ENCODE peak calls at places on chromosomes 5 and 9, in ten cellular contexts. Y is stomach, Z is dorsolateral prefrontal cortex, S is choroid plexus epithelial cell, F is PC-3, M is GM12865, N is fibroblast of pulmonary artery, X is AG09309, V is AG04450, Q is transverse colon. W is an unnamed sample.

GRCh38 chr9:121732383-121732782 is 80.9 kb downstream of the DAB2IP start:
- DNase-seq in Q (no peak), M (no peak), X (no peak), Y (no peak), F (no peak), V (no peak), N (no peak), S (no peak), Z (no peak), W (no peak)

GRCh38 chr5:54844905-54845566 is 140.4 kb downstream of the ESM1 start:
- DNase-seq in F (peak), V (peak), N (peak), S (peak), Z (no peak), Y (no peak), Q (no peak), M (peak), X (peak), W (peak)

GRCh38 chr5:157845894-157846598 is 12.9 kb downstream of the CLINT1 start:
- DNase-seq in V (no peak), X (no peak), Q (no peak), S (no peak), Y (no peak), M (no peak), N (no peak), F (no peak), Z (no peak), W (no peak)

GRCh38 chr9:137433349-137433915 is 7.7 kb downstream of the ENTPD8 start:
- DNase-seq in N (no peak), F (no peak), X (no peak), S (no peak), M (no peak), V (no peak), Z (no peak), Y (no peak), Q (no peak), W (no peak)

GRCh38 chr5:38426493-38426892 is 130.0 kb downstream of the LIFR start:
- DNase-seq in Y (no peak), V (no peak), S (peak), N (peak), Z (no peak), X (no peak), F (peak), Q (no peak), M (no peak), W (no peak)

GRCh38 chr5:40660751-40661150 is 19.0 kb upstream of the PTGER4 start:
- DNase-seq in M (no peak), X (no peak), S (no peak), Z (no peak), N (no peak), Y (no peak), V (no peak), Q (no peak), F (no peak), W (no peak)

GRCh38 chr5:94613583-94613982 is 4.8 kb downstream of the KIAA0825 start:
- DNase-seq in S (peak), N (peak), F (peak), V (no peak), X (no peak), Y (no peak), Q (no peak), Z (no peak), M (peak), W (no peak)

GRCh38 chr5:170145462-170145861 is 39.8 kb downstream of the FOXI1 start:
- DNase-seq in F (no peak), Z (no peak), N (no peak), Y (no peak), Q (no peak), M (peak), V (no peak), X (no peak), S (peak), W (no peak)

GRCh38 chr5:66789434-66789833 is 193.2 kb downstream of the MAST4 start:
- DNase-seq in N (no peak), Y (no peak), Z (no peak), V (no peak), Q (no peak), X (no peak), M (no peak), F (no peak), S (no peak), W (no peak)

GRCh38 chr9:11549311-11549794 is 936.6 kb upstream of the PTPRD start:
- DNase-seq in Z (no peak), S (no peak), Q (no peak), X (no peak), F (no peak), Y (no peak), N (no peak), M (no peak), V (no peak), W (no peak)

GRCh38 chr9:12784461-12785250 is 9.8 kb downstream of the LURAP1L start:
- DNase-seq in S (peak), Q (peak), Z (no peak), V (peak), M (peak), X (peak), F (peak), N (peak), Y (peak), W (peak)

GRCh38 chr9:135605238-135605781 is 34.0 kb downstream of the GLT6D1 start:
- DNase-seq in S (peak), X (no peak), Z (peak), V (no peak), F (no peak), Q (no peak), M (no peak), Y (peak), N (no peak), W (no peak)

GRCh38 chr9:12640021-12640587 is 53.1 kb upstream of the TYRP1 start:
- DNase-seq in V (peak), M (peak), Y (no peak), X (peak), F (peak), N (peak), Q (no peak), Z (no peak), S (peak), W (peak)

GRCh38 chr9:79583957-79584654 is 12.3 kb downstream of the TLE4 start:
- DNase-seq in Y (no peak), V (no peak), F (no peak), S (no peak), Q (peak), N (no peak), Z (no peak), M (peak), X (no peak), W (no peak)

GRCh38 chr5:121693864-121694263 is 157.8 kb upstream of the FTMT start:
- DNase-seq in V (no peak), Y (no peak), Q (no peak), X (no peak), M (peak), S (no peak), F (peak), Z (no peak), N (no peak), W (no peak)

GRCh38 chr9:68545033-68545705 is 4.5 kb upstream of the TMEM252 start:
- DNase-seq in V (no peak), Y (no peak), Q (no peak), F (no peak), S (no peak), M (peak), N (no peak), Z (no peak), X (no peak), W (no peak)

GRCh38 chr5:178996156-178996555 is 1.0 kb upstream of the GRM6 start:
- DNase-seq in N (no peak), Z (no peak), S (no peak), M (no peak), F (no peak), V (no peak), Y (no peak), Q (no peak), X (no peak), W (no peak)

GRCh38 chr5:43037929-43038510 is 2.1 kb downstream of the ANXA2R start:
- DNase-seq in Z (no peak), S (peak), N (peak), M (peak), V (no peak), Q (peak), X (no peak), F (peak), Y (no peak), W (no peak)

GRCh38 chr9:4167040-4167671 is 132.7 kb downstream of the GLIS3 start:
- DNase-seq in Z (no peak), M (no peak), Q (no peak), F (peak), X (peak), Y (no peak), V (peak), N (peak), S (peak), W (no peak)

GRCh38 chr5:77204967-77205366 is 5.5 kb upstream of the PDE8B start:
- DNase-seq in M (peak), Y (no peak), F (peak), V (no peak), X (no peak), S (peak), Z (no peak), Q (no peak), N (no peak), W (no peak)

GRCh38 chr9:19049872-19050636 is 827 bp downstream of the RRAGA start:
- DNase-seq in F (peak), Y (no peak), S (peak), X (no peak), Z (no peak), N (peak), Q (peak), V (no peak), M (peak), W (peak)

GRCh38 chr5:68285857-68286611 is 70.5 kb downstream of the PIK3R1 start:
- DNase-seq in S (peak), X (no peak), M (peak), Y (no peak), F (peak), Z (no peak), V (no peak), N (peak), Q (no peak), W (peak)

GRCh38 chr9:13805566-13805965 is 508.4 kb downstream of the NFIB start:
- DNase-seq in S (peak), X (no peak), N (peak), F (no peak), M (no peak), Z (no peak), Q (no peak), Y (no peak), V (no peak), W (no peak)

GRCh38 chr5:2047341-2047927 is 164.7 kb upstream of the IRX4 start:
- DNase-seq in X (no peak), N (no peak), M (no peak), Q (no peak), Z (no peak), V (no peak), Y (no peak), S (no peak), F (no peak), W (no peak)

GRCh38 chr5:1468247-1468612 is 23.0 kb upstream of the SLC6A3 start:
- DNase-seq in F (peak), Y (no peak), N (peak), Q (no peak), Z (peak), M (no peak), X (no peak), V (no peak), S (peak), W (no peak)

GRCh38 chr5:172715421-172715780 is 55.6 kb downstream of the DUSP1 start:
- DNase-seq in X (no peak), F (no peak), M (no peak), Z (no peak), N (no peak), Y (no peak), S (no peak), V (no peak), Q (no peak), W (no peak)

GRCh38 chr5:26470439-26470838 is 567.9 kb downstream of the CDH9 start:
- DNase-seq in Q (no peak), N (no peak), M (no peak), S (no peak), Y (no peak), Z (no peak), X (no peak), V (no peak), F (no peak), W (no peak)

GRCh38 chr9:114112778-114113585 is 13.9 kb upstream of the KIF12 start:
- DNase-seq in Y (peak), M (no peak), S (peak), Z (no peak), Q (peak), F (peak), V (peak), X (no peak), N (peak), W (no peak)

GRCh38 chr9:135098400-135099105 is 11.1 kb downstream of the OLFM1 start:
- DNase-seq in Q (no peak), S (peak), X (no peak), M (peak), Z (no peak), F (peak), N (peak), Y (no peak), V (no peak), W (no peak)

GRCh38 chr5:158261669-158262367 is 402.9 kb upstream of the CLINT1 start:
- DNase-seq in Z (no peak), S (no peak), Q (no peak), F (peak), X (no peak), V (no peak), M (no peak), Y (no peak), N (no peak), W (no peak)

GRCh38 chr9:109497193-109498165 is 628 bp downstream of the PTPN3 start:
- DNase-seq in M (no peak), X (no peak), Y (no peak), N (no peak), S (no peak), Q (peak), V (no peak), Z (no peak), F (peak), W (no peak)

GRCh38 chr5:59099270-59099994 is 516.6 kb downstream of the RAB3C start:
- DNase-seq in M (peak), S (peak), V (peak), Q (no peak), Z (no peak), Y (no peak), X (peak), F (peak), N (peak), W (peak)

GRCh38 chr5:79025054-79025465 is 40.0 kb upstream of the ARSB start:
- DNase-seq in F (peak), S (peak), N (peak), V (peak), Y (peak), Z (peak), Q (peak), X (no peak), M (peak), W (peak)

GRCh38 chr5:124200381-124200780 is 546.1 kb downstream of the ZNF608 start:
- DNase-seq in F (peak), S (peak), N (no peak), V (no peak), Y (no peak), X (no peak), M (no peak), Q (no peak), Z (no peak), W (no peak)

GRCh38 chr9:77162366-77162765 is 15.0 kb upstream of the VPS13A start:
- DNase-seq in F (no peak), Q (no peak), Y (no peak), N (no peak), M (no peak), X (no peak), Z (no peak), V (no peak), S (no peak), W (no peak)

GRCh38 chr5:9829621-9830020 is 199.5 kb upstream of the TAS2R1 start:
- DNase-seq in X (no peak), V (no peak), M (no peak), F (peak), Z (no peak), Y (no peak), S (no peak), Q (no peak), N (no peak), W (no peak)

GRCh38 chr9:125997510-125997823 is 250.3 kb downstream of the PBX3 start:
- DNase-seq in F (no peak), M (no peak), N (no peak), X (no peak), V (no peak), Q (no peak), Y (no peak), Z (peak), S (no peak), W (no peak)

GRCh38 chr5:58497956-58498942 is 7.0 kb downstream of the GAPT start:
- DNase-seq in X (no peak), V (peak), Z (no peak), N (peak), S (peak), M (no peak), Y (peak), F (peak), Q (peak), W (peak)

GRCh38 chr9:135291165-135291564 is 188.4 kb upstream of the PPP1R26 start:
- DNase-seq in Q (no peak), M (no peak), Y (no peak), F (no peak), S (no peak), V (no peak), Z (no peak), N (no peak), X (no peak), W (no peak)

DNA sequence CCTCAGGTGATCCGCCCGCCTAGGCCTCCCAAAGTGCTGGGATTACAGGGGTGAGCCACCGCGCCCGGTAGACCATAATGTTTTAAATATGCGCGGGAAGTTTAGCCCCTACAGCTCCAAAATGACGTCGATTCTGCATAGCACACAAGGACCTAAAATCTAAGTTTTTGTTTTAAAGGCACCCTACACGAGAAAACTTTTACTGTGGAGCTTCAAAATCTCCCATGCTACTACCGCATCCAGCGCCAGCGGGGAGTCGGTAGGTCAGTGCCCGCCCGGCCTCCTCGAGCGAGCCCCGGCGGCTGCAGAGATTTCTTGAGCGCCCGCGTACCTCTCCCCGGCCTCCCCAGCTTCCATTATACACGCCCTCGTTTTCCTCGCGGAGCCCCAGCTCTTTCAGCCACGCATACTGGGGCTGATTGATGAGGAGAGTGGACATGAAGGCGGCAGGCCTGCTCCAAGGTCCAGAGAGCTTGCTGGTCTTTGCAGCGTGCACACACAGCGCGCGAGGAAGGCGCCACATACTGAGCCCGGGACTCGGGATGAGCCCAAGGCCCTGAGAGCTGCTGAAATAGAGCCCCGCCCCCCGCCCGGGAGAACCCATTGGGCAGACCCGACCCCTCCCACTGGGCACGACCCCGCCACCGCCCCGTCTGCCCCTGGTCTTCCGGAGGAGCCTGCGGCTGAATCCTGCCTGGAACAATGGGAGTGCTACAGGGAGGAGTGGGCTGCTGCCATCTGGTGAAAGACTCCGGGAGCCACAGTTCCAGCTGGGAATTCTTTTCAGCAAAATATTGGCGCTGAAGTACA is at the start of gene ALDH7A1:
- DNase-seq in Z (peak), M (peak), Y (peak), Q (peak), V (peak), F (peak), X (peak), N (peak), S (peak), W (peak)
- TF ChIP-seq CTCF in Z (peak), M (no peak), Y (peak), Q (no peak), V (peak), F (peak), X (peak), N (peak), S (peak), W (peak)

GRCh38 chr5:111513175-111513520 is 813 bp upstream of the STARD4 start:
- DNase-seq in F (no peak), S (no peak), V (no peak), X (no peak), Z (no peak), N (no peak), Y (no peak), M (no peak), Q (no peak), W (no peak)
- H3K4me3 ChIP-seq in F (peak), S (peak), V (peak), X (peak), Z (peak), N (peak), Y (peak), M (peak), Q (peak), W (peak)

GRCh38 chr5:137733011-137733410 is 2.9 kb downstream of the KLHL3 start:
- DNase-seq in N (no peak), S (no peak), X (no peak), V (no peak), Y (no peak), Q (no peak), Z (no peak), F (peak), M (no peak), W (no peak)

GRCh38 chr5:137733922-137734695 is 1.8 kb downstream of the KLHL3 start:
- DNase-seq in X (no peak), S (peak), M (no peak), F (no peak), V (no peak), Z (no peak), N (peak), Y (no peak), Q (no peak), W (no peak)

GRCh38 chr5:137737349-137738256 is 1.7 kb upstream of the KLHL3 start:
- DNase-seq in X (no peak), Z (no peak), Y (peak), F (peak), Q (peak), N (peak), M (peak), V (no peak), S (peak), W (no peak)

GRCh38 chr5:137734962-137735530 is 843 bp downstream of the KLHL3 start:
- DNase-seq in S (peak), F (peak), X (no peak), Z (no peak), V (no peak), Q (peak), M (no peak), N (peak), Y (peak), W (no peak)

GRCh38 chr5:137735531-137736284 is at the start of gene KLHL3:
- DNase-seq in M (peak), Y (peak), N (peak), F (peak), Q (peak), Z (peak), V (no peak), S (peak), X (no peak), W (no peak)
- TF ChIP-seq CTCF in M (no peak), Y (no peak), N (peak), F (peak), Q (no peak), Z (no peak), V (peak), S (peak), X (no peak), W (no peak)

GRCh38 chr9:35790025-35790384 is 1.4 kb upstream of the NPR2 start:
- DNase-seq in X (no peak), Z (no peak), Q (no peak), F (no peak), V (no peak), M (no peak), N (no peak), S (no peak), Y (no peak), W (no peak)

GRCh38 chr9:35791321-35791921 is at the start of gene NPR2:
- DNase-seq in V (no peak), Z (peak), Q (no peak), X (no peak), M (no peak), N (peak), Y (no peak), S (peak), F (no peak), W (no peak)

GRCh38 chr9:35789541-35789940 is 1.9 kb upstream of the NPR2 start:
- DNase-seq in N (no peak), Y (no peak), Z (no peak), X (no peak), S (no peak), F (no peak), Q (no peak), V (no peak), M (no peak), W (no peak)

GRCh38 chr9:35792044-35792813 is 838 bp downstream of the NPR2 start:
- DNase-seq in Q (no peak), Y (no peak), M (no peak), Z (no peak), N (no peak), X (no peak), F (no peak), V (no peak), S (no peak), W (no peak)

GRCh38 chr9:35790385-35791291 is 753 bp upstream of the NPR2 start:
- DNase-seq in Y (peak), Z (peak), S (peak), V (peak), Q (peak), X (peak), F (peak), M (peak), N (peak), W (peak)
- H3K4me3 ChIP-seq in Y (peak), Z (peak), S (peak), V (no peak), Q (peak), X (peak), F (no peak), M (no peak), N (no peak), W (peak)

GRCh38 chr5:57082441-57083067 is 91.3 kb upstream of the GPBP1 start:
- DNase-seq in Z (no peak), V (no peak), Q (no peak), X (no peak), S (peak), F (peak), N (peak), M (no peak), Y (no peak), W (peak)
- TF ChIP-seq CTCF in Z (no peak), V (peak), Q (peak), X (no peak), S (peak), F (peak), N (peak), M (no peak), Y (no peak), W (peak)

GRCh38 chr9:93520523-93520922 is 55.9 kb upstream of the PHF2 start:
- DNase-seq in N (no peak), S (peak), X (no peak), Q (no peak), F (no peak), M (peak), Y (no peak), V (no peak), Z (no peak), W (no peak)
- H3K4me3 ChIP-seq in N (no peak), S (no peak), X (no peak), Q (no peak), F (no peak), M (no peak), Y (no peak), V (no peak), Z (no peak), W (no peak)

GRCh38 chr5:150045512-150045911 is 40.8 kb downstream of the CSF1R start:
- DNase-seq in N (no peak), S (no peak), Q (no peak), F (no peak), Y (no peak), Z (no peak), V (no peak), M (no peak), X (no peak), W (no peak)
- TF ChIP-seq CTCF in N (no peak), S (no peak), Q (no peak), F (peak), Y (no peak), Z (no peak), V (no peak), M (peak), X (no peak), W (no peak)

GRCh38 chr9:119298076-119298853 is 71.0 kb downstream of the BRINP1 start:
- DNase-seq in F (no peak), Q (no peak), V (no peak), N (no peak), Z (no peak), S (no peak), M (peak), X (no peak), Y (no peak), W (no peak)
- H3K4me3 ChIP-seq in F (no peak), Q (no peak), V (no peak), N (no peak), Z (no peak), S (no peak), M (no peak), X (no peak), Y (no peak), W (no peak)

W was measured in astrocyte of the cerebellum.